ENCODE peak calls at places on chromosomes 3 and 15, in four cellular contexts. One of them, this sample, is unnamed.
A peak's percentile ranks its signal among the peaks of the same experiment; 100 is the strongest.

GRCh38 chr15:40161693-40162401 is 978 bp downstream of the BUB1B start:
- DNase-seq in neural progenitor cell: no peak
- DNase-seq in IMR-90: no peak
- DNase-seq in psoas muscle: no peak
- DNase-seq in this sample: peak; percentile 12

GRCh38 chr3:169232863-169233262 is 430.6 kb downstream of the MECOM start:
- DNase-seq in neural progenitor cell: no peak
- DNase-seq in IMR-90: peak; percentile 64
- DNase-seq in psoas muscle: no peak
- DNase-seq in this sample: no peak

GRCh38 chr15:39654308-39654707 is 73.4 kb downstream of the THBS1 start:
- DNase-seq in neural progenitor cell: no peak
- DNase-seq in IMR-90: no peak
- DNase-seq in psoas muscle: no peak
- DNase-seq in this sample: no peak

GRCh38 chr3:170023165-170023564 is 14.6 kb upstream of the GPR160 start:
- DNase-seq in neural progenitor cell: no peak
- DNase-seq in IMR-90: no peak
- DNase-seq in psoas muscle: no peak
- DNase-seq in this sample: no peak

GRCh38 chr15:101143321-101143720 is 108.5 kb downstream of the CHSY1 start:
- DNase-seq in neural progenitor cell: no peak
- DNase-seq in IMR-90: no peak
- DNase-seq in psoas muscle: no peak
- DNase-seq in this sample: no peak

GRCh38 chr3:29922990-29923746 is 642.3 kb downstream of the RBMS3 start:
- DNase-seq in neural progenitor cell: no peak
- DNase-seq in IMR-90: peak; percentile 95
- DNase-seq in psoas muscle: no peak
- DNase-seq in this sample: peak; percentile 82

GRCh38 chr3:66395635-66396034 is 105.2 kb downstream of the LRIG1 start:
- DNase-seq in neural progenitor cell: no peak
- DNase-seq in IMR-90: no peak
- DNase-seq in psoas muscle: peak; percentile 19
- DNase-seq in this sample: no peak

GRCh38 chr3:51955893-51956770 is 951 bp downstream of the GPR62 start:
- DNase-seq in neural progenitor cell: peak; percentile 84
- DNase-seq in IMR-90: no peak
- DNase-seq in psoas muscle: peak; percentile 82
- DNase-seq in this sample: no peak

GRCh38 chr3:186380622-186381380 is 18.8 kb upstream of the DGKG start:
- DNase-seq in neural progenitor cell: no peak
- DNase-seq in IMR-90: peak; percentile 25
- DNase-seq in psoas muscle: no peak
- DNase-seq in this sample: no peak

GRCh38 chr3:64166584-64167155 is 58.6 kb downstream of the PRICKLE2 start:
- DNase-seq in neural progenitor cell: peak; percentile 71
- DNase-seq in IMR-90: no peak
- DNase-seq in psoas muscle: no peak
- DNase-seq in this sample: no peak

GRCh38 chr15:37204698-37205097 is 104.3 kb upstream of the MEIS2 start:
- DNase-seq in neural progenitor cell: no peak
- DNase-seq in IMR-90: no peak
- DNase-seq in psoas muscle: no peak
- DNase-seq in this sample: peak; percentile 1

GRCh38 chr3:184284696-184285095 is 8.9 kb downstream of the ECE2 start:
- DNase-seq in neural progenitor cell: peak; percentile 88
- DNase-seq in IMR-90: peak; percentile 65
- DNase-seq in psoas muscle: no peak
- DNase-seq in this sample: peak; percentile 69

GRCh38 chr3:47605646-47606045 is 27.0 kb upstream of the CSPG5 start:
- DNase-seq in neural progenitor cell: no peak
- DNase-seq in IMR-90: peak; percentile 78
- DNase-seq in psoas muscle: no peak
- DNase-seq in this sample: no peak

GRCh38 chr15:49406352-49407118 is 16.5 kb upstream of the FGF7 start:
- DNase-seq in neural progenitor cell: no peak
- DNase-seq in IMR-90: no peak
- DNase-seq in psoas muscle: no peak
- DNase-seq in this sample: no peak

GRCh38 chr3:9795212-9795611 is 2.3 kb downstream of the ARPC4 start:
- DNase-seq in neural progenitor cell: no peak
- DNase-seq in IMR-90: no peak
- DNase-seq in psoas muscle: no peak
- DNase-seq in this sample: no peak

GRCh38 chr3:9793161-9793781 is 389 bp downstream of the ARPC4 start:
- DNase-seq in neural progenitor cell: peak; percentile 37
- DNase-seq in IMR-90: peak; percentile 44
- DNase-seq in psoas muscle: peak; percentile 63
- DNase-seq in this sample: peak; percentile 45

GRCh38 chr3:9794400-9794799 is 1.5 kb downstream of the ARPC4 start:
- DNase-seq in neural progenitor cell: no peak
- DNase-seq in IMR-90: no peak
- DNase-seq in psoas muscle: no peak
- DNase-seq in this sample: no peak

GRCh38 chr3:9800529-9800928 is 7.6 kb downstream of the ARPC4 start:
- DNase-seq in neural progenitor cell: no peak
- DNase-seq in IMR-90: no peak
- DNase-seq in psoas muscle: no peak
- DNase-seq in this sample: no peak

DNA sequence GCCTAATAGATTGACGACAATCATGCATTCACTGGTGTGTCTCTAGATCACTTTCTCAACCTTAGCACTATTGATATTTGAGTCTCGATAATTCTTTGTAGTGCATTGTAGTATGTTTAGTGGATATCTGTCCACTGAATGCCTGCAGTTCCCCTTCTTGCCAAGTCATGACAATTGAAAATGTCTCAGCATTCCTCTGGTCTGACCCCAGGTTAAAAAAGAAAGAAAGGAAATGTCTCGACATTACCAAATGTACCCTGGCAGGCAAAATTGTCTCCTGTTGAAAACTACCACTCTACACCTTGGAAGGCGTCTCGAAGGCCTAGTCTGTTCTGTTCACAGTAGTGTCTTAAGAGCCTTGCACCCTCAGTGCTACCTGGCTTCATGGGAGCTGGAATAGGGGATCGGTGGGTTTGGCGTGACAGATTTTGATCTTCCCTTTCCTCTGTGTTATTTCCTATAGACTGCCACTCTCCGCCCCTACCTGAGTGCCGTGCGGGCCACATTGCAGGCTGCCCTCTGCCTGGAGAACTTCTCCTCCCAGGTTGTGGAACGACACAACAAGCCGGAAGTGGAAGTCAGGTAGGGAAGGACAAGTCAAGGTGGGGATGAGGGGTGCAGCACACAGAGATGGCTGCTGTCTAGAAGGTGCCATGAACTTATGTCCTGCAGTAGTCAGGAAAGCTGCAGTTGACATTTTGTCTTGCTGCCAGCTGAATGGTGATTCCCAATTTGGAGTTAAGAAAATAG is 4.5 kb downstream of the ARPC4 start:
- DNase-seq in neural progenitor cell: no peak
- DNase-seq in IMR-90: no peak
- DNase-seq in psoas muscle: no peak
- DNase-seq in this sample: no peak
- H3K36me3 ChIP-seq in neural progenitor cell: peaks cover 11% of the 10 kb centered on the region
- H3K36me3 ChIP-seq in IMR-90: peaks cover 47% of the 10 kb centered on the region
- H3K36me3 ChIP-seq in psoas muscle: peaks cover 14% of the 10 kb centered on the region
- H3K36me3 ChIP-seq in this sample: peaks cover 40% of the 10 kb centered on the region

GRCh38 chr3:20849975-20850374 is 664.0 kb upstream of the SGO1 start:
- DNase-seq in neural progenitor cell: no peak
- DNase-seq in IMR-90: no peak
- DNase-seq in psoas muscle: no peak
- DNase-seq in this sample: peak; percentile 13

GRCh38 chr3:20852712-20853111 is 666.7 kb upstream of the SGO1 start:
- DNase-seq in neural progenitor cell: no peak
- DNase-seq in IMR-90: no peak
- DNase-seq in psoas muscle: no peak
- DNase-seq in this sample: no peak

GRCh38 chr3:20857636-20858035 is 671.6 kb upstream of the SGO1 start:
- DNase-seq in neural progenitor cell: no peak
- DNase-seq in IMR-90: no peak
- DNase-seq in psoas muscle: no peak
- DNase-seq in this sample: no peak

GRCh38 chr3:20853890-20854289 is 667.9 kb upstream of the SGO1 start:
- DNase-seq in neural progenitor cell: no peak
- DNase-seq in IMR-90: no peak
- DNase-seq in psoas muscle: no peak
- DNase-seq in this sample: no peak
- H3K36me3 ChIP-seq in neural progenitor cell: no peaks in the 10 kb centered on the region
- H3K36me3 ChIP-seq in IMR-90: no peaks in the 10 kb centered on the region
- H3K36me3 ChIP-seq in psoas muscle: no peaks in the 10 kb centered on the region
- H3K36me3 ChIP-seq in this sample: no peaks in the 10 kb centered on the region

DNA sequence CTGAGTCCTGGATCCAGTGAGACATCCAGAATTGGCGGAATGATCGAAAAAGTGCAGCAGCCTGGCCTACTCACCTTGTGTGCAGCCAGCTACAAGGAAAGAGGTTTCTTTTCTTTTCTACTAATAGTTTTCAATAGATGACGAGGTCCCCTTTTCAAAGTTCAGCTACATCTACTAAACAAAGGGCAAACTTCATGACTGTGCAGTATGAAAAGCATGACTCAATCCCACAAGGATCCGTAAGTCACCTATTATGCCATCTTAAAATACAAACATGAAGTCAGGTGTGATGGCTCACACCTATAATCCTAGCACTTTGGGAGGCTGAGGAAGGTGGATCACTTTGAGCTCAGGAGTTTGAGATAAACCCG is 16.7 kb downstream of the MIX23 start:
- DNase-seq in neural progenitor cell: no peak
- DNase-seq in IMR-90: peak; percentile 2
- DNase-seq in psoas muscle: no peak
- DNase-seq in this sample: no peak
- H3K36me3 ChIP-seq in neural progenitor cell: peaks cover 7% of the 10 kb centered on the region
- H3K36me3 ChIP-seq in IMR-90: peaks cover 10% of the 10 kb centered on the region
- H3K36me3 ChIP-seq in psoas muscle: peaks cover 9% of the 10 kb centered on the region
- H3K36me3 ChIP-seq in this sample: peaks cover 57% of the 10 kb centered on the region

DNA sequence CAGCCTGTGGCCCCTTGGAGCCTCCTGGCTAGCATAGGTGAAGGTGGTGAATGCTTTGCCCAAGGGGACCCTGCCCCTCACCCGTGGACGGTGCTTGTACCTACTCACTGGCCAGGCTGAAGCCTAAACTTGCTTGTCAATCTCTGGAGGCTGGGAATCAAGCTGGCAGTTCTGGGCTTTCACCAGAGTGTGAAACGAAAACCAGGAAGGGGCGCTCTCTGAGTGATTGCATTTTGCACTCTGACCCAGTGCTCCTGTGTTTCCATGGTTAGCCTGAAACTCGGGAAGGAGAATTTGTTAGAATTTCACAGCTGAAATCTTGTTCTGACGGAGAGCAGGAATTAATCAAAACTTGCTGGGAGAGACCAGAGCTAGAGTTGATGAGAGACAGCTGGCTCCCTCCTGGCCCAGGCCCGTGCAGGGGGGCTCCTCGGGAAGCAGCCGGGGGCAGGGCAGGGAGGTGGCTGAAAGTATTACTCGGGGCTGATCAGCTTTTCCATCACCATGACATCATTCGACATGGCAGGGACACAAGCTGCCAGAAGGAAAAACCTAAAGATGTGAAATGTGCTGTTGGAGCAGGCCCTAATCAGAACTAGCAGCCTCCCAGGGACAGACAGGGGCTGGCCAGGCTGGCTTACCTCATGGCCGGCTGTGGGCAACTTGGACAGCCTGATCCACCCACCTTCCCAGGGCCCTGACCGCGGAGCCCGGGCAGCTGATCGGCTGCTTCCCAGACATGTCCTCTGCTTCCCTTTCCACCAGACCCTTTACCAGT is 323.6 kb upstream of the CTDSPL start:
- DNase-seq in neural progenitor cell: no peak
- DNase-seq in IMR-90: no peak
- DNase-seq in psoas muscle: no peak
- DNase-seq in this sample: no peak
- H3K36me3 ChIP-seq in neural progenitor cell: no peaks in the 10 kb centered on the region
- H3K36me3 ChIP-seq in IMR-90: no peaks in the 10 kb centered on the region
- H3K36me3 ChIP-seq in psoas muscle: no peaks in the 10 kb centered on the region
- H3K36me3 ChIP-seq in this sample: no peaks in the 10 kb centered on the region

GRCh38 chr3:134361162-134361831 is 12.9 kb downstream of the AMOTL2 start:
- DNase-seq in neural progenitor cell: no peak
- DNase-seq in IMR-90: no peak
- DNase-seq in psoas muscle: peak; percentile 51
- DNase-seq in this sample: peak; percentile 60

GRCh38 chr3:134357914-134358811 is 16.1 kb downstream of the AMOTL2 start:
- DNase-seq in neural progenitor cell: no peak
- DNase-seq in IMR-90: peak; percentile 96
- DNase-seq in psoas muscle: peak; percentile 61
- DNase-seq in this sample: peak; percentile 95

GRCh38 chr3:134357261-134357913 is 16.9 kb downstream of the AMOTL2 start:
- DNase-seq in neural progenitor cell: no peak
- DNase-seq in IMR-90: no peak
- DNase-seq in psoas muscle: peak; percentile 35
- DNase-seq in this sample: no peak

GRCh38 chr3:134360046-134360445 is 14.2 kb downstream of the AMOTL2 start:
- DNase-seq in neural progenitor cell: no peak
- DNase-seq in IMR-90: no peak
- DNase-seq in psoas muscle: peak; percentile 77
- DNase-seq in this sample: no peak

DNA sequence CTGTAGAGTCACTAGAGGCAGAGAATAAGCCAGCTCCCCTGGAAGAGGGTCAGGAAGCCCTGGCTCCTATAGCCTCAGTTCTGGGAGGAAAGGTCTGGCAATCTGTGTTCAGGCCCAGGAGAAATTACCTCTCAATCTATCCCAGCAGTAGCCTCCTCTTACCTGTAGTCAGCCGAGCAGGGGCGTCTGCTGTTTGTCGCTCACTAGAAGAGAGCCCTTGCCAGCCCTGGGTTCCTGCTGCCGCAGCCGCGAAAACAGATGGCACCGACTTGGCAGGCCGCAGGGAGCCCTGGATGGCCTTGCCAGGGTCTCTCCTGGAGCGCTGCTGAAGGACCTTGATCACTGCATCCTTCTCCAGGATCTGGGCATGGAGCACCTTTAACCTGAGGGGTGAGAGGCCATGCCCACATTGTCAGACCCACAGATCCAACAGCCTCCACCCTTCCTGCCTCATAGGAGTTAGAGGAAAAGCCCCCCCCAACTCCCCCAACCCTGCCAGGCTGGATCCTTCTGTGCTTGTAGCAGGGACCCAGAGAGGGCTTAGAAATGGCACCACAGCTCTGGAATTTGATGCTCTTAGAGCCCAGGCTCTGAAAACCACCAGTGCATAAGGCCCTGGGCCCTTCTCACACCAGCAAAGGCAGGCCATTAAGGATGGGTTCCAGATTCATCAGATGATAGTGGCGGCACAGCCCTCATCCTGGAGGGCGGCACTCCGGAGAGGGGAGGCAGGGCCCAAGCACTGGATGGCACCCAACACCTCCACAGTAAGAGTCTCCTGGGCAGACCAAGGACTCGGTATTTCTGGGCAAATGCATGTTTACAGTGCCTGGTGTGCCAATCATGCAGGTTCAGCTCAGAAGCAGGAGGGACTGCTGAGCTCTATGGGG is 14.9 kb downstream of the AMOTL2 start:
- DNase-seq in neural progenitor cell: no peak
- DNase-seq in IMR-90: no peak
- DNase-seq in psoas muscle: peak; percentile 56
- DNase-seq in this sample: no peak
- H3K36me3 ChIP-seq in neural progenitor cell: peaks cover 4% of the 10 kb centered on the region
- H3K36me3 ChIP-seq in IMR-90: peaks cover 88% of the 10 kb centered on the region
- H3K36me3 ChIP-seq in psoas muscle: peaks cover 4% of the 10 kb centered on the region
- H3K36me3 ChIP-seq in this sample: peaks cover 84% of the 10 kb centered on the region

This sample was measured in SJCRH30.